ENCODE peak calls at places on chromosomes 1 and 21, in seven cellular contexts. X, V, E, R, Q, U and J are unnamed samples.

GRCh38 chr1:67118191-67118590 is 16.6 kb downstream of the C1orf141 start:
- DNase-seq in X (no peak), U (no peak), R (no peak), Q (no peak), V (no peak), E (no peak), J (no peak)

GRCh38 chr1:36187800-36188593 is 32.0 kb downstream of the MAP7D1 start:
- DNase-seq in U (peak), R (peak), V (peak), Q (no peak), E (peak), X (peak), J (peak)

GRCh38 chr21:14493731-14494130 is 52.4 kb downstream of the SAMSN1 start:
- DNase-seq in E (no peak), U (no peak), R (no peak), X (no peak), V (no peak), Q (no peak), J (no peak)

GRCh38 chr1:43439121-43439581 is 14.6 kb downstream of the HYI start:
- DNase-seq in V (no peak), X (no peak), R (no peak), U (no peak), E (no peak), Q (no peak), J (no peak)

GRCh38 chr21:23452384-23453083 is 2154.7 kb downstream of the MRPL39 start:
- DNase-seq in E (no peak), R (no peak), X (peak), Q (peak), U (no peak), V (no peak), J (peak)

GRCh38 chr21:45768741-45769049 is 125.2 kb downstream of the PCBP3 start:
- DNase-seq in U (no peak), E (no peak), X (no peak), R (no peak), V (peak), Q (no peak), J (no peak)

GRCh38 chr1:2629627-2630497 is 3.0 kb downstream of the MMEL1 start:
- DNase-seq in R (no peak), Q (no peak), V (no peak), E (no peak), X (no peak), U (no peak), J (no peak)

GRCh38 chr21:34640858-34641257 is 25.9 kb upstream of the RCAN1 start:
- DNase-seq in Q (no peak), R (no peak), V (no peak), U (no peak), X (peak), E (no peak), J (no peak)

GRCh38 chr1:52268372-52268771 is 97.6 kb downstream of the CC2D1B start:
- DNase-seq in Q (peak), X (no peak), E (no peak), R (no peak), U (no peak), V (no peak), J (no peak)

GRCh38 chr1:218866507-218866906 is 307.2 kb upstream of the LYPLAL1 start:
- DNase-seq in Q (no peak), X (no peak), E (no peak), R (no peak), V (no peak), U (no peak), J (no peak)

GRCh38 chr1:218867941-218868656 is 305.6 kb upstream of the LYPLAL1 start:
- DNase-seq in Q (no peak), U (no peak), E (no peak), V (no peak), X (no peak), R (no peak), J (no peak)

GRCh38 chr1:218872928-218873327 is 300.8 kb upstream of the LYPLAL1 start:
- DNase-seq in X (no peak), U (no peak), V (no peak), R (no peak), Q (no peak), E (no peak), J (no peak)

GRCh38 chr1:218872026-218872425 is 301.7 kb upstream of the LYPLAL1 start:
- DNase-seq in X (no peak), E (no peak), U (no peak), V (no peak), R (no peak), Q (no peak), J (no peak)

DNA sequence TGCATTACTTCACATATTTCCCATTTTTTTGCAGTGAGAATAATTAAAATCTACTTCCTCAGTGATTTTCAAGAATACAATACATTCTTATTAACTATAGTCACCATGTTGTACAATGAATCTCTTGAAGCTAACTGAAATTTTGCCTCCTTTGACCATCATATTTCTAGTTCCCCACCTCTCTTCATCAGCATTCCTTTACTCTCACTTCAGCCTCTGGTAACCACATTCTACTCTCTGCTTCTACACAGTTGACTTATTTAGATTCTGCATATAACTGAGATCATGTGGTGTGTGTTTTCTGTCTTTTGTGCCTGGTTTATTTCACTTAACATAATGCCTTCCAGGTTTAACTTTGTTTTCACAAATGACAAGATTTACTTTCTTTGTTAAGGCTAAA is 304.4 kb upstream of the LYPLAL1 start:
- DNase-seq in E (no peak), V (no peak), R (no peak), U (no peak), Q (no peak), X (no peak), J (no peak)
- TF ChIP-seq JUND in E (no peak), V (no peak), R (no peak), U (no peak), Q (no peak), X (no peak), J (no peak)

DNA sequence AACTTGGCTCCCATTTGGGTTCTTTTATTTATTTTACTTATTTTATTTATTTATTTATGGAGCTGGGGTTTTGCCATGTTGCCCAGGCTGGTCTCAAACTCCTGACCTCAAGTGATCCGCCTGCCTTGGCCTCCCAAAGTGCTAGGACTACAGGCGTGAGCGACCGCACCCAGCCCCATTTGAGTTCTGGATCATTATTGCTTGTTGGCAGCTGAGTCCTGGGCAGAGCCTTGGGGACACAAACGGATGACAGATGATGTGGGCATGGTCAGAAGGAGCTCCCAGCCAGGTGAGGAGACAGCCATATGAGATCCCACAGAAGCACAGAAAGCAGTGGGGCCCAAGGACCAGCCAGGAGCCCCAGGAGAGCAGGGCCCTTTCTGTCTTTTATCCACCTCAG is 254.0 kb downstream of the MATN1 start:
- DNase-seq in X (no peak), E (no peak), U (no peak), V (no peak), Q (no peak), R (no peak), J (no peak)
- TF ChIP-seq JUND in X (no peak), E (no peak), U (no peak), V (no peak), Q (no peak), R (no peak), J (no peak)

GRCh38 chr1:241765390-241765789 is 82.6 kb upstream of the EXO1 start:
- DNase-seq in E (no peak), Q (no peak), V (no peak), R (no peak), U (no peak), X (no peak), J (no peak)
- TF ChIP-seq JUND in E (no peak), Q (no peak), V (no peak), R (no peak), U (no peak), X (no peak), J (no peak)

GRCh38 chr1:228646717-228647522 is 88.4 kb upstream of the RHOU start:
- DNase-seq in R (no peak), U (no peak), X (peak), E (peak), Q (no peak), V (peak), J (no peak)
- TF ChIP-seq JUND in R (no peak), U (no peak), X (no peak), E (no peak), Q (no peak), V (no peak), J (no peak)

GRCh38 chr1:225450491-225451191 is 22.8 kb upstream of the LBR start:
- DNase-seq in E (peak), X (no peak), R (no peak), Q (no peak), U (no peak), V (no peak), J (peak)

GRCh38 chr1:225448146-225448805 is 20.4 kb upstream of the LBR start:
- DNase-seq in U (no peak), X (no peak), Q (no peak), E (peak), R (no peak), V (no peak), J (no peak)

GRCh38 chr1:225449774-225450173 is 21.9 kb upstream of the LBR start:
- DNase-seq in Q (no peak), V (no peak), X (no peak), R (no peak), U (no peak), E (no peak), J (no peak)

GRCh38 chr1:225447649-225448048 is 19.8 kb upstream of the LBR start:
- DNase-seq in U (no peak), X (no peak), Q (no peak), E (no peak), V (no peak), R (no peak), J (no peak)

DNA sequence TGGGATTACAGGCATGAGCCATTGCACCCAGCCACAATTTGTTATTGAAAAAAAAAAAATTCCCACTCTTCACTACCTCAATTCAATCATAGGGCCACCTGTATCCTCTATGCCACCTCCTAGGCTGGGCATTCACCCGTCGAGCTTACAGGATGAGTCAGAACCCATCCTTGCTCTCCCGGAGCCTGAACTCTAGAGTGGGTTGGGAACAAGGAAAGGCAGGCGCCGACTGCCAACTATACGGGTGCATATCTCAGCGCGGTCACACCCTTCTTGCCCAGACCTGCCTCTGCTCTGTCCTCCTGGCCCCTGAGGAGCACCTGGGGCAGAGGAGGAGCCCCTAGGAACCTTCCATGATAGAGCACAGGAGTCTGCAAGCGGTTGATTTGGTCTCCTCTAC is 21.4 kb upstream of the LBR start:
- DNase-seq in X (no peak), Q (no peak), V (no peak), R (peak), U (no peak), E (no peak), J (no peak)
- TF ChIP-seq JUND in X (no peak), Q (no peak), V (no peak), R (peak), U (no peak), E (no peak), J (no peak)

GRCh38 chr1:149846600-149847466 is 52.5 kb upstream of the BOLA1 start:
- DNase-seq in X (no peak), R (no peak), E (no peak), V (no peak), U (no peak), Q (no peak), J (no peak)
- TF ChIP-seq JUND in X (no peak), R (no peak), E (no peak), V (no peak), U (no peak), Q (no peak), J (no peak)

GRCh38 chr1:221274373-221274772 is 395.1 kb downstream of the HLX start:
- DNase-seq in X (no peak), U (no peak), E (no peak), Q (no peak), V (no peak), R (no peak), J (no peak)

GRCh38 chr1:221276911-221277310 is 397.7 kb downstream of the HLX start:
- DNase-seq in U (no peak), X (no peak), Q (no peak), E (no peak), R (no peak), V (no peak), J (no peak)

GRCh38 chr1:221283532-221283931 is 404.3 kb downstream of the HLX start:
- DNase-seq in X (no peak), E (no peak), V (no peak), Q (no peak), R (no peak), U (no peak), J (no peak)

GRCh38 chr1:221284028-221284427 is 404.8 kb downstream of the HLX start:
- DNase-seq in X (no peak), Q (no peak), U (no peak), V (peak), E (no peak), R (peak), J (no peak)

GRCh38 chr1:221279146-221279545 is 399.9 kb downstream of the HLX start:
- DNase-seq in X (no peak), U (no peak), E (no peak), R (no peak), V (no peak), Q (no peak), J (no peak)
- TF ChIP-seq JUND in X (no peak), U (no peak), E (no peak), R (no peak), V (no peak), Q (no peak), J (no peak)

DNA sequence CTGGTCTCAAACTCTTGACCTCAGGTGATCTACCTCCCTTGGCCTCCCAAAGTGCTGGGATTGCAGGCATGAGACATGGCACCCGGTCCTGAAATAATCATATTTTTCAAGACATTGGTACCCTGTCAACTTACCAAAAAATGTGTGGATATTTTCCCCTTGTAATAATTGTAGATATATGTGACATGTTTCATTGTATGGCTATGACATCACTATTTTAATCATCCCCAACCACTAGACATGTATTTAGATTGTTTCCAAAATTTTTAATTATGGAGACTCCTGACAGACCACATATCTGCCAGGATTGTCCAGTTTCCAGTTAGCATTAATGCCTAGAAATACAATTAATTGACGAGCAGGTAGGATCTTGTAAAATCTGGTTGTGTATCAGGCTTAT is 96.7 kb upstream of the NEGR1 start:
- DNase-seq in V (no peak), R (no peak), E (no peak), Q (no peak), U (no peak), X (no peak), J (no peak)
- TF ChIP-seq JUND in V (no peak), R (no peak), E (no peak), Q (no peak), U (no peak), X (no peak), J (no peak)

GRCh38 chr1:200971955-200972711 is 51.4 kb downstream of the KIF21B start:
- DNase-seq in Q (peak), X (peak), R (peak), U (no peak), E (peak), V (peak), J (peak)
- TF ChIP-seq JUND in Q (no peak), X (no peak), R (no peak), U (no peak), E (no peak), V (no peak), J (no peak)